ENCODE peak calls at places on chromosomes 5 and 9, in seven cellular contexts. C is dorsolateral prefrontal cortex, B is coronary artery, A is body of pancreas, W is GM06990, I is BE2C, T is right lobe of liver. N is an unnamed sample.

GRCh38 chr5:54761213-54761701 is 224.1 kb downstream of the ESM1 start:
- DNase-seq in C (peak; percentile 46), B (no peak), A (peak; percentile 28), W (no peak), I (no peak), T (no peak), N (no peak)

GRCh38 chr5:41755705-41756104 is 114.5 kb downstream of the OXCT1 start:
- DNase-seq in C (no peak), B (no peak), A (no peak), W (no peak), I (no peak), T (no peak), N (peak; percentile 85)

GRCh38 chr5:34914671-34915138 is 599 bp downstream of the RAD1 start:
- DNase-seq in C (no peak), B (no peak), A (peak; percentile 16), W (no peak), I (peak; percentile 16), T (peak; percentile 41), N (no peak)

GRCh38 chr9:15735083-15735974 is 182.5 kb downstream of the CCDC171 start:
- DNase-seq in C (no peak), B (no peak), A (no peak), W (no peak), I (no peak), T (no peak), N (peak; percentile 19)

GRCh38 chr5:7436521-7436920 is 40.6 kb downstream of the ADCY2 start:
- DNase-seq in C (no peak), B (no peak), A (no peak), W (no peak), I (no peak), T (no peak), N (no peak)

GRCh38 chr5:148145916-148146315 is 22.4 kb upstream of the SPINK14 start:
- DNase-seq in C (no peak), B (no peak), A (peak; percentile 77), W (no peak), I (no peak), T (no peak), N (peak; percentile 100)

GRCh38 chr5:16992444-16992843 is 56.4 kb upstream of the MYO10 start:
- DNase-seq in C (no peak), B (no peak), A (no peak), W (no peak), I (no peak), T (no peak), N (no peak)

GRCh38 chr9:133505186-133505830 is 19.5 kb downstream of the MYMK start:
- DNase-seq in C (no peak), B (no peak), A (peak; percentile 7), W (no peak), I (no peak), T (peak; percentile 8), N (no peak)

GRCh38 chr5:128252196-128252595 is 168.6 kb downstream of the SLC12A2 start:
- DNase-seq in C (no peak), B (no peak), A (no peak), W (no peak), I (no peak), T (no peak), N (no peak)

GRCh38 chr9:131045300-131046092 is 36.5 kb downstream of the LAMC3 start:
- DNase-seq in C (no peak), B (no peak), A (no peak), W (no peak), I (no peak), T (no peak), N (no peak)

GRCh38 chr9:113772121-113772885 is 103.8 kb upstream of the ZNF618 start:
- DNase-seq in C (no peak), B (no peak), A (no peak), W (no peak), I (no peak), T (no peak), N (no peak)

GRCh38 chr5:81097733-81098132 is 135.4 kb upstream of the CKMT2 start:
- DNase-seq in C (no peak), B (no peak), A (no peak), W (no peak), I (no peak), T (no peak), N (no peak)

GRCh38 chr5:90111354-90112070 is 298.0 kb downstream of the CETN3 start:
- DNase-seq in C (no peak), B (no peak), A (no peak), W (no peak), I (no peak), T (no peak), N (no peak)

GRCh38 chr5:171863928-171864327 is 78.3 kb downstream of the SMIM23 start:
- DNase-seq in C (no peak), B (no peak), A (no peak), W (no peak), I (no peak), T (no peak), N (no peak)

GRCh38 chr9:75152416-75152815 is 64.1 kb downstream of the OSTF1 start:
- DNase-seq in C (no peak), B (no peak), A (no peak), W (no peak), I (no peak), T (no peak), N (no peak)

GRCh38 chr9:86772289-86772982 is 174.9 kb downstream of the GAS1 start:
- DNase-seq in C (no peak), B (no peak), A (no peak), W (no peak), I (no peak), T (no peak), N (no peak)

GRCh38 chr9:91949946-91950664 is at the start of gene ROR2:
- DNase-seq in C (no peak), B (no peak), A (peak; percentile 53), W (peak; percentile 58), I (peak; percentile 90), T (peak; percentile 43), N (no peak)

GRCh38 chr9:91951944-91952520 is 2.0 kb upstream of the ROR2 start:
- DNase-seq in C (no peak), B (no peak), A (no peak), W (no peak), I (no peak), T (no peak), N (no peak)

GRCh38 chr9:91958179-91958578 is 8.2 kb upstream of the ROR2 start:
- DNase-seq in C (no peak), B (no peak), A (no peak), W (no peak), I (no peak), T (no peak), N (no peak)

GRCh38 chr9:91953723-91954122 is 3.7 kb upstream of the ROR2 start:
- DNase-seq in C (no peak), B (no peak), A (no peak), W (no peak), I (no peak), T (no peak), N (no peak)

GRCh38 chr9:91954841-91955471 is 4.9 kb upstream of the ROR2 start:
- DNase-seq in C (no peak), B (no peak), A (peak; percentile 47), W (no peak), I (peak; percentile 83), T (no peak), N (peak; percentile 31)
- TF ChIP-seq CTCF in C (peak; percentile 39), B (no peak), A (peak; percentile 51), W (peak; percentile 76), I (peak; percentile 94), T (peak; percentile 67), N (peak; percentile 88)

GRCh38 chr9:137221095-137221374 is 1.0 kb downstream of the RNF208 start:
- DNase-seq in C (no peak), B (no peak), A (no peak), W (no peak), I (no peak), T (no peak), N (no peak)

GRCh38 chr9:137219757-137220316 is 2.2 kb downstream of the RNF208 start:
- DNase-seq in C (no peak), B (no peak), A (no peak), W (no peak), I (no peak), T (no peak), N (no peak)

GRCh38 chr9:137220317-137221094 is 1.5 kb downstream of the RNF208 start:
- DNase-seq in C (no peak), B (no peak), A (no peak), W (no peak), I (no peak), T (no peak), N (no peak)

GRCh38 chr9:137222190-137223077 is at the start of gene RNF208:
- DNase-seq in C (no peak), B (no peak), A (peak; percentile 47), W (no peak), I (no peak), T (no peak), N (no peak)

GRCh38 chr9:137221477-137222111 is 446 bp downstream of the RNF208 start:
- DNase-seq in C (no peak), B (no peak), A (peak; percentile 45), W (no peak), I (no peak), T (peak; percentile 69), N (no peak)
- H3K4me3 ChIP-seq in C (peak overlapping the region; percentile 82), B (peak overlapping the region; percentile 87), A (no peak overlapping the region), W (peak overlapping the region; percentile 55), I (peak overlapping the region; percentile 33), T (peak overlapping the region; percentile 76), N (peak overlapping the region; percentile 50)

GRCh38 chr5:134224905-134225779 is 731 bp downstream of the PPP2CA start:
- DNase-seq in C (peak; percentile 39), B (peak; percentile 77), A (peak; percentile 61), W (peak; percentile 81), I (peak; percentile 85), T (peak; percentile 68), N (no peak)

GRCh38 chr5:134227786-134228185 is 1.9 kb upstream of the PPP2CA start:
- DNase-seq in C (no peak), B (no peak), A (no peak), W (no peak), I (no peak), T (no peak), N (no peak)

GRCh38 chr5:134226441-134227192 is 744 bp upstream of the PPP2CA start:
- DNase-seq in C (no peak), B (no peak), A (no peak), W (no peak), I (no peak), T (no peak), N (no peak)

GRCh38 chr5:134227259-134227658 is 1.4 kb upstream of the PPP2CA start:
- DNase-seq in C (peak; percentile 72), B (no peak), A (peak; percentile 21), W (no peak), I (peak; percentile 54), T (no peak), N (no peak)

GRCh38 chr5:134225780-134226440 is at the start of gene PPP2CA:
- DNase-seq in C (peak; percentile 96), B (peak; percentile 100), A (peak; percentile 99), W (peak; percentile 100), I (peak; percentile 99), T (peak; percentile 99), N (peak; percentile 90)
- TF ChIP-seq CTCF in C (peak; percentile 22), B (no peak), A (no peak), W (no peak), I (no peak), T (no peak), N (no peak)

DNA sequence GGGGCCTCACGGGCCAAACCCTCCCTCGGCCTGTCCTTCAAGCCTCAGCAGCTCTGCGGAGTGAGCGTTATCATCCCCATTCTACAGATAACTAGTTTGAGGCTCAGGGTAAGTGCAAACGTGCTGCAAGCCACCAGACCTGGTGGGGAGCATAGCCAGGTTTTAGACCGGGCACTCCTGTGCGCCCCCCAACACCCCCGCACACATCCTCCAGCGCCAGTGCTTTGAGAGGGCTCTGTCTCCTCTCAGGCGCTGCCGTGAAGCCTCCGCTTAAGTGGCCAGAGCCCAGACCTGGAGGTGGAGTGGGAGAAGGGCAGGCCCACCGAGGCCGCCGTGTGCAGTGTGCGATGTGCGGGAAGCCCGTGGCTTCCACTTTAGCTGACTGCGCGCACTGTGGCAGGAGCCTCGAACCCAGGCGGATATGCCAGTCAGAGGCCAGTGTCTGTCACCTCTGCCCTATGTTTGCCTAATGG is 1.6 kb upstream of the MGAT1 start:
- DNase-seq in C (no peak), B (no peak), A (no peak), W (no peak), I (no peak), T (no peak), N (no peak)
- H3K4me3 ChIP-seq in C (peak overlapping the region; percentile 18), B (peak overlapping the region; percentile 97), A (no peak overlapping the region), W (peak overlapping the region; percentile 45), I (no peak overlapping the region), T (peak overlapping the region; percentile 100), N (no peak overlapping the region)

N was measured in LNCaP clone FGC.